ENCODE peak calls at places on chromosomes 11 and 22, in seven cellular contexts. One of them, this sample, is unnamed.

GRCh38 chr22:37571258-37571991 is 8.5 kb downstream of the LGALS2 start:
- DNase-seq in mesenchymal stem cell: peak; percentile 33
- DNase-seq in H9: no peak
- DNase-seq in neuronal stem cell: no peak
- DNase-seq in IMR-90: peak; percentile 26
- DNase-seq in H1: no peak
- DNase-seq in trophoblast cell: peak; percentile 68
- DNase-seq in this sample: peak; percentile 54

GRCh38 chr22:44311855-44312170 is 938 bp downstream of the SHISAL1 start:
- DNase-seq in H9: no peak
- DNase-seq in IMR-90: peak; percentile 73
- DNase-seq in H1: no peak
- DNase-seq in trophoblast cell: no peak
- DNase-seq in mesenchymal stem cell: peak; percentile 90
- DNase-seq in neuronal stem cell: no peak
- DNase-seq in this sample: no peak

GRCh38 chr11:1006762-1007161 is 29.8 kb downstream of the MUC6 start:
- DNase-seq in trophoblast cell: no peak
- DNase-seq in mesenchymal stem cell: no peak
- DNase-seq in neuronal stem cell: no peak
- DNase-seq in IMR-90: no peak
- DNase-seq in H9: no peak
- DNase-seq in H1: no peak
- DNase-seq in this sample: no peak

GRCh38 chr22:38316340-38317236 is 645 bp downstream of the CSNK1E start:
- DNase-seq in H1: no peak
- DNase-seq in neuronal stem cell: no peak
- DNase-seq in H9: no peak
- DNase-seq in mesenchymal stem cell: peak; percentile 74
- DNase-seq in IMR-90: peak; percentile 51
- DNase-seq in trophoblast cell: peak; percentile 48
- DNase-seq in this sample: peak; percentile 68

GRCh38 chr11:75479598-75479986 is 46.1 kb downstream of the GDPD5 start:
- DNase-seq in mesenchymal stem cell: no peak
- DNase-seq in H1: no peak
- DNase-seq in IMR-90: no peak
- DNase-seq in H9: no peak
- DNase-seq in trophoblast cell: no peak
- DNase-seq in neuronal stem cell: no peak
- DNase-seq in this sample: no peak

GRCh38 chr11:94786264-94787126 is 18.3 kb downstream of the AMOTL1 start:
- DNase-seq in mesenchymal stem cell: peak; percentile 67
- DNase-seq in H9: peak; percentile 66
- DNase-seq in trophoblast cell: peak; percentile 59
- DNase-seq in neuronal stem cell: no peak
- DNase-seq in H1: no peak
- DNase-seq in IMR-90: peak; percentile 59
- DNase-seq in this sample: peak; percentile 82

GRCh38 chr22:50115693-50116092 is 25.9 kb downstream of the MOV10L1 start:
- DNase-seq in H9: no peak
- DNase-seq in IMR-90: peak; percentile 35
- DNase-seq in H1: no peak
- DNase-seq in neuronal stem cell: no peak
- DNase-seq in trophoblast cell: no peak
- DNase-seq in mesenchymal stem cell: no peak
- DNase-seq in this sample: no peak

GRCh38 chr11:38824573-38824972 is 2226.5 kb upstream of the RAG2 start:
- DNase-seq in H1: no peak
- DNase-seq in neuronal stem cell: no peak
- DNase-seq in IMR-90: peak; percentile 19
- DNase-seq in mesenchymal stem cell: peak; percentile 15
- DNase-seq in H9: no peak
- DNase-seq in trophoblast cell: no peak
- DNase-seq in this sample: peak; percentile 67

GRCh38 chr11:106603971-106604370 is 414.3 kb downstream of the GUCY1A2 start:
- DNase-seq in H1: no peak
- DNase-seq in H9: no peak
- DNase-seq in neuronal stem cell: no peak
- DNase-seq in IMR-90: no peak
- DNase-seq in trophoblast cell: no peak
- DNase-seq in mesenchymal stem cell: no peak
- DNase-seq in this sample: peak; percentile 32

GRCh38 chr22:35870517-35871275 is 153.0 kb downstream of the APOL5 start:
- DNase-seq in mesenchymal stem cell: no peak
- DNase-seq in trophoblast cell: no peak
- DNase-seq in IMR-90: no peak
- DNase-seq in H1: no peak
- DNase-seq in H9: no peak
- DNase-seq in neuronal stem cell: no peak
- DNase-seq in this sample: no peak

GRCh38 chr22:35597692-35598395 is 19.3 kb downstream of the MB start:
- DNase-seq in trophoblast cell: no peak
- DNase-seq in mesenchymal stem cell: no peak
- DNase-seq in neuronal stem cell: no peak
- DNase-seq in H9: no peak
- DNase-seq in H1: no peak
- DNase-seq in IMR-90: no peak
- DNase-seq in this sample: no peak

DNA sequence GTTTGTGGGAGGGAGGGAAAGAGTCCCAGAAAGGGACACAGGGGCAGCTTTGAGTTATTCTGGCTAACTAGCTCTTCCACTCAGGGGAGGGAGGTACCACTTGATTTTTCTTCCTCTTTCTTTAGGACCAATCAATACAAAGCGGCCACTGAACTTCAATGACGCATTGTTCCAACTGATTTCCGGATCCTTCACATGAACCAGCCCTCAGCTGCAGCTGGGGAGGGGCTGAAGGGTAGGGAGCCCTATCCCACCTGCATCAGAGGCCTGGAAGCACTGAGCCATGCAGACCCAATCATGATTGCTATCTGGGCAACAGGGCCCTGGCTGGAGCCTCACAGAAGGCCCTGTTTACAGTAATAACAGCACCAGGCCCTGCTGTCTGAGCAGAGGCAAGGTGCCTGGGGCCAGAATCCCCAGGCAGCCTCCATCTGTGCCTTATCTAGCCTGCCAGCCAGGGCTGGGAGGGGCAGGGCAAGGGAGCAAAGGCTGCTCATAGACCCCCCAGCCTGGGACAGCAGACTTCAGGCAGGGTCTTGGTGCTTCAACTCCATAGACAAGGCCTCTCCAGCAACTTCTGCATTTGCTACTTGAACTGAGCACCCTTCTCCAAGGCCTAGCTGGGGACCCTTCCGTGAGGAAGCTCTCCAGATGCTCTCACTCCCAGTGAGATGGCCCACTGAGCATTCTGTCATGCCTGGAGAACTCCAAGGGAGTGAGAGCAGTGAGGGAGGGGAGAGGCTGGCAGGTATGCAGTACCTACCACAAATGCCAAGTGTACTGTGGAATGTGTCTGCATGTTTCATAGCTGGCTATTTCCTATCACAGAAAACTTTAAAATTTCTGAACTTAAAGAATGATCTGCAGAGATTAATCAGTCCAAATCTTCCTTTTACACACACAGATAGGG is 22.5 kb downstream of the CLPB start:
- DNase-seq in IMR-90: no peak
- DNase-seq in H1: no peak
- DNase-seq in trophoblast cell: no peak
- DNase-seq in mesenchymal stem cell: no peak
- DNase-seq in neuronal stem cell: no peak
- DNase-seq in H9: no peak
- DNase-seq in this sample: peak; percentile 71
- H4K8ac ChIP-seq in IMR-90: no peak overlapping the region
- H4K8ac ChIP-seq in H1: peak overlapping the region; percentile 73
- H4K8ac ChIP-seq in trophoblast cell: peak overlapping the region; percentile 67
- H4K8ac ChIP-seq in mesenchymal stem cell: no peak overlapping the region
- H4K8ac ChIP-seq in neuronal stem cell: peak overlapping the region; percentile 4
- H4K8ac ChIP-seq in H9: no peak overlapping the region
- H4K8ac ChIP-seq in this sample: no peak overlapping the region

GRCh38 chr11:72798361-72798760 is 4.5 kb upstream of the STARD10 start:
- DNase-seq in neuronal stem cell: no peak
- DNase-seq in IMR-90: no peak
- DNase-seq in trophoblast cell: no peak
- DNase-seq in mesenchymal stem cell: no peak
- DNase-seq in H1: no peak
- DNase-seq in H9: peak; percentile 73
- DNase-seq in this sample: peak; percentile 96
- H2BK5ac ChIP-seq in neuronal stem cell: peak overlapping the region; percentile 20
- H2BK5ac ChIP-seq in IMR-90: no peak overlapping the region
- H2BK5ac ChIP-seq in trophoblast cell: no peak overlapping the region
- H2BK5ac ChIP-seq in mesenchymal stem cell: no peak overlapping the region
- H2BK5ac ChIP-seq in H1: peak overlapping the region; percentile 76
- H2BK5ac ChIP-seq in H9: no peak overlapping the region
- H2BK5ac ChIP-seq in this sample: peak overlapping the region; percentile 69

GRCh38 chr22:22751043-22751603 is 106.7 kb downstream of the GGTLC2 start:
- DNase-seq in neuronal stem cell: no peak
- DNase-seq in H9: no peak
- DNase-seq in mesenchymal stem cell: no peak
- DNase-seq in IMR-90: no peak
- DNase-seq in H1: no peak
- DNase-seq in trophoblast cell: no peak
- DNase-seq in this sample: no peak

GRCh38 chr22:22752556-22753477 is 108.4 kb downstream of the GGTLC2 start:
- DNase-seq in IMR-90: peak; percentile 47
- DNase-seq in mesenchymal stem cell: peak; percentile 8
- DNase-seq in H1: no peak
- DNase-seq in trophoblast cell: peak; percentile 85
- DNase-seq in H9: no peak
- DNase-seq in neuronal stem cell: no peak
- DNase-seq in this sample: no peak

GRCh38 chr22:22750335-22751042 is 106.1 kb downstream of the GGTLC2 start:
- DNase-seq in H9: no peak
- DNase-seq in IMR-90: no peak
- DNase-seq in neuronal stem cell: no peak
- DNase-seq in H1: no peak
- DNase-seq in mesenchymal stem cell: no peak
- DNase-seq in trophoblast cell: no peak
- DNase-seq in this sample: no peak

GRCh38 chr22:22753526-22754267 is 109.3 kb downstream of the GGTLC2 start:
- DNase-seq in trophoblast cell: peak; percentile 74
- DNase-seq in H9: peak; percentile 86
- DNase-seq in neuronal stem cell: peak; percentile 31
- DNase-seq in mesenchymal stem cell: peak; percentile 2
- DNase-seq in IMR-90: peak; percentile 21
- DNase-seq in H1: no peak
- DNase-seq in this sample: peak; percentile 77

DNA sequence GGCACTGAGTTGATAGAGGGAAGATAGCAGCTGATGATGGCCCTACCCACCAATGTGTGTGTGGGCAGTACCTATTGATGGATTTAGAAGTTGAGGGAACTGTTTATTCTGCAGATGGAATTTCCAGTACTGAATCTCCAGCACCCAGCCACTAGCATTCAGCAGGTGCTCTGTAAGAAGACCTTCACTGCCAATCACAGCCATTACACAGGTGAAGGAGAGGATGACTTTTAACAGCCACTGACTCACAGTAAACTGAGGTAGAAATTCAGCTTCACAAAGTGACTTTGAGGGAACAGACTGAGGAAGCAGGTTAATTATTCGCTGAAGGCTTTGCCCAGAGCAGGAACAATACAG is 107.8 kb downstream of the GGTLC2 start:
- DNase-seq in neuronal stem cell: no peak
- DNase-seq in H1: no peak
- DNase-seq in H9: no peak
- DNase-seq in mesenchymal stem cell: no peak
- DNase-seq in IMR-90: no peak
- DNase-seq in trophoblast cell: no peak
- DNase-seq in this sample: no peak
- H4K8ac ChIP-seq in neuronal stem cell: no peak overlapping the region
- H4K8ac ChIP-seq in H1: no peak overlapping the region
- H4K8ac ChIP-seq in H9: no peak overlapping the region
- H4K8ac ChIP-seq in mesenchymal stem cell: no peak overlapping the region
- H4K8ac ChIP-seq in IMR-90: no peak overlapping the region
- H4K8ac ChIP-seq in trophoblast cell: no peak overlapping the region
- H4K8ac ChIP-seq in this sample: no peak overlapping the region

GRCh38 chr11:79667377-79667776 is 226.5 kb upstream of the TENM4 start:
- DNase-seq in neuronal stem cell: no peak
- DNase-seq in mesenchymal stem cell: no peak
- DNase-seq in trophoblast cell: no peak
- DNase-seq in IMR-90: no peak
- DNase-seq in H9: no peak
- DNase-seq in H1: no peak
- DNase-seq in this sample: no peak

GRCh38 chr11:79675081-79675480 is 234.3 kb upstream of the TENM4 start:
- DNase-seq in mesenchymal stem cell: no peak
- DNase-seq in H1: no peak
- DNase-seq in neuronal stem cell: no peak
- DNase-seq in trophoblast cell: no peak
- DNase-seq in IMR-90: no peak
- DNase-seq in H9: no peak
- DNase-seq in this sample: no peak

GRCh38 chr11:79676396-79676795 is 235.6 kb upstream of the TENM4 start:
- DNase-seq in IMR-90: no peak
- DNase-seq in H9: no peak
- DNase-seq in mesenchymal stem cell: no peak
- DNase-seq in H1: no peak
- DNase-seq in trophoblast cell: no peak
- DNase-seq in neuronal stem cell: no peak
- DNase-seq in this sample: no peak

GRCh38 chr11:79670846-79671245 is 230.0 kb upstream of the TENM4 start:
- DNase-seq in H1: no peak
- DNase-seq in mesenchymal stem cell: no peak
- DNase-seq in IMR-90: no peak
- DNase-seq in trophoblast cell: no peak
- DNase-seq in neuronal stem cell: no peak
- DNase-seq in H9: no peak
- DNase-seq in this sample: no peak

GRCh38 chr11:79672786-79673185 is 232.0 kb upstream of the TENM4 start:
- DNase-seq in H1: no peak
- DNase-seq in H9: no peak
- DNase-seq in neuronal stem cell: no peak
- DNase-seq in trophoblast cell: no peak
- DNase-seq in IMR-90: no peak
- DNase-seq in mesenchymal stem cell: no peak
- DNase-seq in this sample: no peak
- H2BK5ac ChIP-seq in H1: no peak overlapping the region
- H2BK5ac ChIP-seq in H9: no peak overlapping the region
- H2BK5ac ChIP-seq in neuronal stem cell: no peak overlapping the region
- H2BK5ac ChIP-seq in trophoblast cell: no peak overlapping the region
- H2BK5ac ChIP-seq in IMR-90: no peak overlapping the region
- H2BK5ac ChIP-seq in mesenchymal stem cell: no peak overlapping the region
- H2BK5ac ChIP-seq in this sample: no peak overlapping the region

DNA sequence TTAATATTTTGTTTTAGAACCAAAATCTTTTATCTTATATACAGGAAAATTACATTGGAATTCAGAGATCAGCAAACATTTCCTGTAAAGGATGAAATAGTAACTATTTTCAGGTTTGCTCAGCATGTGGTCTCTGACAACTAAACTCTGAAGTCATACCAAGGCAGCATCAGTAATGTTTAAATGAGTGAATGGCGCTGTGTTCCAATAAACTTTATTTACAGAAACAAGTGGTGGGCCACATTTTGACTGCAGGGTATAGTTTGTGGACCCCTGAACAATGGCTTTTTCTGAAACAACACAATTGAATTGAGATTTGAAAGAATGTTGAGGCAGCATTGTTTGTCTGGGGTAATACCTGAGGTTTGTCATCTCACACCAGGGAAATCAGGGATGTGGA is 113.6 kb upstream of the VPREB1 start:
- DNase-seq in H9: no peak
- DNase-seq in IMR-90: no peak
- DNase-seq in H1: no peak
- DNase-seq in neuronal stem cell: no peak
- DNase-seq in mesenchymal stem cell: no peak
- DNase-seq in trophoblast cell: no peak
- DNase-seq in this sample: no peak
- H4K8ac ChIP-seq in H9: no peak overlapping the region
- H4K8ac ChIP-seq in IMR-90: no peak overlapping the region
- H4K8ac ChIP-seq in H1: no peak overlapping the region
- H4K8ac ChIP-seq in neuronal stem cell: no peak overlapping the region
- H4K8ac ChIP-seq in mesenchymal stem cell: no peak overlapping the region
- H4K8ac ChIP-seq in trophoblast cell: no peak overlapping the region
- H4K8ac ChIP-seq in this sample: no peak overlapping the region